ENCODE peak calls at places on chromosome 9, in six cellular contexts. O is activated T-helper 1 cell treated with anti-CD3 and anti-CD28 coated beads, Interleukin-2, amount 50 U/mL, for 16 hours; N is mucosa of gallbladder; D is GM12865; V is T-helper 2 cell; R is GM13976. I is an unnamed sample.

GRCh38 chr9:114141553-114142548 is 13.5 kb upstream of the COL27A1 start:
- DNase-seq in O (no peak), N (no peak), D (no peak), V (no peak), R (no peak), I (no peak)

GRCh38 chr9:95459218-95459617 is 57.6 kb downstream of the PTCH1 start:
- DNase-seq in O (no peak), N (no peak), D (no peak), V (no peak), R (no peak), I (no peak)

GRCh38 chr9:87342743-87343142 is 154.9 kb upstream of the DAPK1 start:
- DNase-seq in O (no peak), N (peak), D (no peak), V (no peak), R (no peak), I (no peak)

GRCh38 chr9:105413486-105414068 is 34.3 kb upstream of the FSD1L start:
- DNase-seq in O (no peak), N (no peak), D (no peak), V (no peak), R (no peak), I (peak)

GRCh38 chr9:38214441-38214840 is 145.4 kb upstream of the SHB start:
- DNase-seq in O (no peak), N (no peak), D (no peak), V (no peak), R (no peak), I (no peak)

GRCh38 chr9:130200038-130200979 is 28.1 kb downstream of the NCS1 start:
- DNase-seq in O (no peak), N (no peak), D (no peak), V (no peak), R (no peak), I (no peak)

GRCh38 chr9:124347206-124347967 is 67.9 kb downstream of the PSMB7 start:
- DNase-seq in O (no peak), N (no peak), D (no peak), V (no peak), R (peak), I (no peak)

GRCh38 chr9:111726949-111727348 is 65.5 kb downstream of the GNG10 start:
- DNase-seq in O (no peak), N (no peak), D (no peak), V (no peak), R (peak), I (no peak)

GRCh38 chr9:16413509-16414016 is 456.9 kb downstream of the BNC2 start:
- DNase-seq in O (no peak), N (peak), D (no peak), V (no peak), R (no peak), I (no peak)

GRCh38 chr9:22211588-22212360 is 202.7 kb upstream of the CDKN2B start:
- DNase-seq in O (no peak), N (no peak), D (no peak), V (no peak), R (no peak), I (no peak)

GRCh38 chr9:135902655-135903357 is 4.5 kb downstream of the CAMSAP1 start:
- DNase-seq in O (no peak), N (no peak), D (no peak), V (no peak), R (no peak), I (no peak)

GRCh38 chr9:83027153-83027867 is 35.6 kb downstream of the RASEF start:
- DNase-seq in O (no peak), N (no peak), D (no peak), V (no peak), R (no peak), I (no peak)

GRCh38 chr9:132993511-132993939 is 15.0 kb downstream of the GFI1B start:
- DNase-seq in O (no peak), N (no peak), D (no peak), V (no peak), R (no peak), I (no peak)

GRCh38 chr9:94853887-94854286 is 127.4 kb downstream of the AOPEP start:
- DNase-seq in O (no peak), N (peak), D (no peak), V (no peak), R (no peak), I (no peak)

GRCh38 chr9:86962692-86963091 is 15.4 kb upstream of the GAS1 start:
- DNase-seq in O (no peak), N (no peak), D (no peak), V (no peak), R (no peak), I (no peak)

GRCh38 chr9:85534340-85534739 is 207.4 kb downstream of the AGTPBP1 start:
- DNase-seq in O (no peak), N (no peak), D (no peak), V (no peak), R (no peak), I (no peak)

GRCh38 chr9:5635390-5635789 is 6.5 kb downstream of the RIC1 start:
- DNase-seq in O (no peak), N (no peak), D (no peak), V (no peak), R (no peak), I (no peak)

GRCh38 chr9:136178061-136178772 is 26.7 kb downstream of the LHX3 start:
- DNase-seq in O (no peak), N (no peak), D (no peak), V (no peak), R (no peak), I (no peak)

GRCh38 chr9:12774861-12775367 is at the start of gene LURAP1L:
- DNase-seq in O (no peak), N (peak), D (no peak), V (no peak), R (peak), I (peak)

GRCh38 chr9:124008307-124008854 is 3.2 kb upstream of the LHX2 start:
- DNase-seq in O (no peak), N (no peak), D (no peak), V (no peak), R (peak), I (no peak)

GRCh38 chr9:117487555-117488175 is 72.8 kb upstream of the ASTN2 start:
- DNase-seq in O (no peak), N (peak), D (peak), V (no peak), R (peak), I (peak)

GRCh38 chr9:20044686-20045085 is 255.8 kb upstream of the SLC24A2 start:
- DNase-seq in O (no peak), N (no peak), D (no peak), V (no peak), R (no peak), I (no peak)

GRCh38 chr9:71384343-71384742 is 262.9 kb upstream of the TRPM3 start:
- DNase-seq in O (no peak), N (no peak), D (no peak), V (no peak), R (no peak), I (no peak)

GRCh38 chr9:117084221-117084620 is 330.6 kb downstream of the ASTN2 start:
- DNase-seq in O (no peak), N (no peak), D (peak), V (no peak), R (no peak), I (no peak)

GRCh38 chr9:114395768-114396167 is 8.0 kb upstream of the AKNA start:
- DNase-seq in O (no peak), N (no peak), D (no peak), V (no peak), R (no peak), I (no peak)

GRCh38 chr9:16532272-16532671 is 338.2 kb downstream of the BNC2 start:
- DNase-seq in O (no peak), N (no peak), D (no peak), V (no peak), R (no peak), I (no peak)

GRCh38 chr9:19894975-19895374 is 106.1 kb upstream of the SLC24A2 start:
- DNase-seq in O (no peak), N (peak), D (no peak), V (no peak), R (no peak), I (no peak)

GRCh38 chr9:125626187-125626586 is 80.8 kb downstream of the MAPKAP1 start:
- DNase-seq in O (no peak), N (no peak), D (no peak), V (no peak), R (no peak), I (no peak)

GRCh38 chr9:78026947-78027346 is 4.7 kb downstream of the GNAQ start:
- DNase-seq in O (no peak), N (no peak), D (no peak), V (no peak), R (no peak), I (no peak)

GRCh38 chr9:91395106-91395552 is 28.5 kb downstream of the NFIL3 start:
- DNase-seq in O (no peak), N (no peak), D (no peak), V (no peak), R (no peak), I (no peak)

GRCh38 chr9:29416204-29416603 is 1842.9 kb upstream of the C9orf72 start:
- DNase-seq in O (no peak), N (no peak), D (no peak), V (no peak), R (no peak), I (no peak)